ENCODE peak calls at places on chromosomes 3 and 15, in four cellular contexts. H is K562, S is HepG2, Y is H1. U is an unnamed sample.

GRCh38 chr3:69485489-69485888 is 99.6 kb upstream of the FRMD4B start:
- DNase-seq in Y (no peak), S (no peak), H (no peak), U (no peak)

GRCh38 chr3:186427627-186428026 is 65.6 kb upstream of the DGKG start:
- DNase-seq in S (no peak), Y (no peak), H (no peak), U (no peak)

GRCh38 chr3:56930706-56931105 is 129.0 kb upstream of the ARHGEF3 start:
- DNase-seq in Y (no peak), S (no peak), H (no peak), U (no peak)

GRCh38 chr3:48440590-48440958 is 517 bp downstream of the TMA7 start:
- DNase-seq in Y (no peak), S (no peak), H (no peak), U (no peak)

GRCh38 chr3:64342940-64343691 is 117.8 kb upstream of the PRICKLE2 start:
- DNase-seq in H (no peak), S (peak), Y (no peak), U (no peak)

GRCh38 chr15:40769310-40770146 is at the start of gene C15orf62:
- DNase-seq in Y (no peak), H (no peak), S (no peak), U (peak)

GRCh38 chr3:68988740-68989139 is 24.7 kb downstream of the EOGT start:
- DNase-seq in S (no peak), H (no peak), Y (no peak), U (no peak)

GRCh38 chr3:56219894-56220805 is 248.1 kb downstream of the ERC2 start:
- DNase-seq in H (no peak), Y (no peak), S (no peak), U (no peak)

GRCh38 chr3:160225181-160226025 is at the start of gene C3orf80:
- DNase-seq in Y (no peak), H (peak), S (peak), U (no peak)

GRCh38 chr15:60551147-60551780 is 72.3 kb upstream of the ICE2 start:
- DNase-seq in H (no peak), S (no peak), Y (no peak), U (peak)

GRCh38 chr3:174844746-174845145 is 14.4 kb upstream of the NAALADL2 start:
- DNase-seq in H (no peak), Y (no peak), S (no peak), U (no peak)

GRCh38 chr15:92095691-92096090 is 242.2 kb downstream of the SLCO3A1 start:
- DNase-seq in H (no peak), S (no peak), Y (no peak), U (no peak)

GRCh38 chr15:92100751-92101150 is 247.2 kb downstream of the SLCO3A1 start:
- DNase-seq in Y (no peak), S (no peak), H (no peak), U (no peak)

GRCh38 chr15:92101706-92102434 is 248.4 kb downstream of the SLCO3A1 start:
- DNase-seq in S (no peak), Y (no peak), H (no peak), U (peak)

GRCh38 chr15:92098869-92099268 is 245.4 kb downstream of the SLCO3A1 start:
- DNase-seq in H (no peak), S (no peak), Y (no peak), U (no peak)

GRCh38 chr15:92097473-92098178 is 244.1 kb downstream of the SLCO3A1 start:
- DNase-seq in S (peak), Y (no peak), H (peak), U (peak)
- TF ChIP-seq HDAC6 in S (no peak), Y (no peak), H (no peak), U (no peak)

GRCh38 chr3:171584100-171584499 is 123.9 kb upstream of the TNIK start:
- DNase-seq in Y (no peak), S (no peak), H (no peak), U (no peak)
- TF ChIP-seq HDAC6 in Y (no peak), S (no peak), H (no peak), U (no peak)

DNA sequence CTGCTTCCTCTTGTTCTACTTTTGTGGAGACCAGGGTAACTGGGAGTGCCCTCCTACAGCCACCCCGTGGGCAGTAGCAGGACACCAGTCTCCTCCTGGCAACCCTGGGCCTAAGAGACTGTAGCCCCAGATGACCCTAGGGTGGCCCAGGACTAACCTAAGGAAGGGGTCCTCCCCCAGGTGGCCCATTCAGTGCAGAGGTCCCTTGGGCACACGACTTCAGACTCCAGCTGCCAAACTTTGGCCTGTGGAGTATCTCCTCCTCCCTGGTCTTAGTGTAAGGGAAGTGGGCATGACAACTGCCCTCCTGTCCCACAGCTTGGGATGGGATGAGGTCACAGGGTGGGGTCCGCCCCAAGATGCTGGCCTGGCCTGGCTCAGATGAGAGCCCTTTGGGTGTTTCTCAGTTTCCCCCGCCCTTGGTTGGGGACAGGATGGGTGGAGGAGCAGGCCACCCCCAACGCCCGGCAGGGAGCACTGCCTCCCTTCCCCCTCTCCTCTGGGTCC is 4.8 kb downstream of the CSK start:
- DNase-seq in Y (no peak), S (no peak), H (no peak), U (no peak)
- TF ChIP-seq HDAC6 in Y (no peak), S (no peak), H (no peak), U (no peak)

DNA sequence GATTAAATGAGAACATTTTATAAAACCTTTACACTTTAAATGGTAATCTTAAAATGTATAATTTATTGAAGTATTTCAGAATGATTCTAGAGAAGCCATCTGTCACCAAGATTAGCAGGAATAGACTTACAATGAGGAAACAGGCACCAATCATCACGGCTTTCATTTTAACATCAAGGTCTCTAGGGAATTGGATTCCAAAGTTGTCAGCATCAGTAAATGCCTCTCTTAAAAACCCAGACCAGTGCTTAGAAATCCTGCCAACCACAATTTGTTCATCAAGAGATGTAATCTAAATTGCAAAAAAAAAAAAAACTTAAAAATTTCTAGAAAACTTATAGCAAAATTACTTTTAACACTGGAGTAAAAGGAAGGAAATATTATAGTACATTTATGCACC is 20.3 kb downstream of the PLSCR2 start:
- DNase-seq in S (no peak), Y (no peak), H (no peak), U (no peak)
- TF ChIP-seq HDAC6 in S (no peak), Y (no peak), H (no peak), U (no peak)

GRCh38 chr3:50256978-50257890 is 11.7 kb upstream of the SEMA3B start:
- DNase-seq in Y (no peak), S (no peak), H (no peak), U (no peak)
- TF ChIP-seq HDAC6 in Y (no peak), S (no peak), H (no peak), U (no peak)

GRCh38 chr3:104176706-104177105 is 1190.0 kb upstream of the ALCAM start:
- DNase-seq in H (no peak), Y (no peak), S (no peak), U (no peak)

GRCh38 chr3:104178695-104179094 is 1188.0 kb upstream of the ALCAM start:
- DNase-seq in H (no peak), S (no peak), Y (no peak), U (no peak)

GRCh38 chr3:104180906-104181305 is 1185.8 kb upstream of the ALCAM start:
- DNase-seq in S (no peak), H (no peak), Y (no peak), U (no peak)
- TF ChIP-seq HDAC6 in S (no peak), H (no peak), Y (no peak), U (no peak)

GRCh38 chr3:136817448-136817847 is 1.5 kb upstream of the SLC35G2 start:
- DNase-seq in S (no peak), Y (no peak), H (no peak), U (no peak)
- TF ChIP-seq HDAC6 in S (no peak), Y (no peak), H (no peak), U (no peak)

DNA sequence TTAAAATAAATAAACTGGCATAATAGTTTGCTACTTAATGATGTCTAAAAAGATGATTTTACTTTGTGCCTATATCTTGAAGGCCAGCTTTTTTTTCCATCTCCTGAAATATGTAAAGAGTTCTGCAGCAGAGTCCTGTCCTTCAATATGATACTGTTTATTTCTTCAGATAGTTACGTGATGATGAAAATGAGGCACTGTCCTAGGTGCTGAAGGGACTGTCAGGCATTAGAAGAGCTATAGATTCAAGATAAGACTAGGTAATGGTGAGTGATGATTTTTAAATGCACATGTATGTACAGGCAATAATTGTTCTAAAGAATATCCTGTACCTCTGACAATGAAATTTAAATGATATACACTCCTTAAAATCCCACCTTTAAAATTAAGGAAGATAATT is 326.9 kb upstream of the DNAJC19 start:
- DNase-seq in Y (no peak), S (no peak), H (no peak), U (no peak)
- TF ChIP-seq HDAC6 in Y (no peak), S (no peak), H (no peak), U (no peak)

DNA sequence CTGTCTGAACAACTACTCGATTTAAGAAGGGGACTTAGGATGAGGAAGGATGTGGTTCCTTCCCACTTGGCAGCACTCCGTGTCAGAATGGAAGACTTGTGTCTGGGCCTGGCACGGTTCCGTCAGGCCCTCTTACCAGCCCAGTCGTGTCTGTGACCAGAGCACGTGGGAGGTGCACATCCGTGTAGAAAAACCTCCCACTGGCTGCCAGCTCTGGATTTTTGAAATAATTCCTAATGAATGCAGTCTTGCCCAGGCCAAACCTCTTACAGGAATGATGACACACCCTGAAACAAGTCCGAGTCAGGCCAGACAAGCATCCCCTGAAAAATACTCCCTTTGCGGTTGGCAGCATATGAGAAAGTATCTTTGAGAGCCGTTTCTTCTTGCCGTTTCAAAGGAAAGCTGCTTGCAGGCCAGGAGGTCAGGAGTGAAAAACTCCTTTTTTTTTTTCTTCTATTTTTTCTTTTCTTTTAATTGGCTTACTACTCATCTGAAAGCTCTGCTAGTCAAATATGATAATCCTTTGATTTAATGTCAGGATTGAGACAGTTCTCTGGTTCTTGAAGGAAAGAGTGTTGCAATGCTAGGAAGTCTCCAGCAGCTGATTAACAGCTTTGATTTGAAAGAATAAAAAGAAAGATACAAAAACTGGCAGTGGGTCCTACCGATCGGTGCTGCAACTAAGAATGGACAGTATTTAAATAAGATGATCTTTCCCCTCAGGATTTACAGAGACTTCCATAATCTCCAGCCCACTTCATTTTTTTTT is 19.8 kb downstream of the IL1RAP start:
- DNase-seq in S (no peak), Y (no peak), H (no peak), U (no peak)
- TF ChIP-seq HDAC6 in S (no peak), Y (no peak), H (no peak), U (no peak)

U was measured in GM12878.